ENCODE peak calls at places on chromosome 2, in eight cellular contexts. One of them, this sample, is unnamed.

GRCh38 chr2:172249986-172250385 is 147.3 kb upstream of the DLX2 start:
- DNase-seq in fibroblast of pulmonary artery: peak
- DNase-seq in WERI-Rb-1: no peak
- DNase-seq in AG09309: peak
- DNase-seq in heart right ventricle: no peak
- DNase-seq in endothelial cell: no peak
- DNase-seq in astrocyte of the spinal cord: peak
- DNase-seq in body of pancreas: no peak
- DNase-seq in this sample: peak

GRCh38 chr2:236562434-236562833 is 7.2 kb upstream of the ACKR3 start:
- DNase-seq in endothelial cell: no peak
- DNase-seq in AG09309: no peak
- DNase-seq in heart right ventricle: no peak
- DNase-seq in astrocyte of the spinal cord: no peak
- DNase-seq in fibroblast of pulmonary artery: peak
- DNase-seq in body of pancreas: peak
- DNase-seq in WERI-Rb-1: no peak
- DNase-seq in this sample: no peak

GRCh38 chr2:158191076-158191566 is 89.4 kb downstream of the UPP2 start:
- DNase-seq in AG09309: no peak
- DNase-seq in endothelial cell: no peak
- DNase-seq in fibroblast of pulmonary artery: no peak
- DNase-seq in WERI-Rb-1: no peak
- DNase-seq in astrocyte of the spinal cord: peak
- DNase-seq in body of pancreas: no peak
- DNase-seq in heart right ventricle: no peak
- DNase-seq in this sample: no peak

GRCh38 chr2:11168488-11168887 is 13.2 kb downstream of the SLC66A3 start:
- DNase-seq in endothelial cell: no peak
- DNase-seq in body of pancreas: no peak
- DNase-seq in heart right ventricle: no peak
- DNase-seq in WERI-Rb-1: no peak
- DNase-seq in astrocyte of the spinal cord: no peak
- DNase-seq in AG09309: no peak
- DNase-seq in fibroblast of pulmonary artery: no peak
- DNase-seq in this sample: no peak

GRCh38 chr2:74715880-74716279 is 61.8 kb downstream of the SEMA4F start:
- DNase-seq in astrocyte of the spinal cord: no peak
- DNase-seq in fibroblast of pulmonary artery: no peak
- DNase-seq in heart right ventricle: no peak
- DNase-seq in WERI-Rb-1: peak
- DNase-seq in body of pancreas: no peak
- DNase-seq in AG09309: no peak
- DNase-seq in endothelial cell: no peak
- DNase-seq in this sample: no peak

GRCh38 chr2:28821295-28821958 is 10.8 kb downstream of the SPDYA start:
- DNase-seq in AG09309: peak
- DNase-seq in heart right ventricle: peak
- DNase-seq in fibroblast of pulmonary artery: peak
- DNase-seq in endothelial cell: peak
- DNase-seq in WERI-Rb-1: peak
- DNase-seq in body of pancreas: peak
- DNase-seq in astrocyte of the spinal cord: peak
- DNase-seq in this sample: no peak

GRCh38 chr2:201880620-201881381 is 74.5 kb downstream of the CDK15 start:
- DNase-seq in AG09309: peak
- DNase-seq in endothelial cell: no peak
- DNase-seq in WERI-Rb-1: no peak
- DNase-seq in heart right ventricle: no peak
- DNase-seq in fibroblast of pulmonary artery: no peak
- DNase-seq in astrocyte of the spinal cord: peak
- DNase-seq in body of pancreas: no peak
- DNase-seq in this sample: peak

GRCh38 chr2:45391866-45392265 is 219.2 kb downstream of the SRBD1 start:
- DNase-seq in AG09309: no peak
- DNase-seq in fibroblast of pulmonary artery: peak
- DNase-seq in endothelial cell: no peak
- DNase-seq in body of pancreas: no peak
- DNase-seq in WERI-Rb-1: no peak
- DNase-seq in astrocyte of the spinal cord: peak
- DNase-seq in heart right ventricle: no peak
- DNase-seq in this sample: peak

GRCh38 chr2:238314576-238314975 is 5.7 kb upstream of the TRAF3IP1 start:
- DNase-seq in heart right ventricle: no peak
- DNase-seq in astrocyte of the spinal cord: no peak
- DNase-seq in body of pancreas: peak
- DNase-seq in endothelial cell: no peak
- DNase-seq in WERI-Rb-1: no peak
- DNase-seq in AG09309: no peak
- DNase-seq in fibroblast of pulmonary artery: no peak
- DNase-seq in this sample: no peak

GRCh38 chr2:238308177-238308576 is 12.1 kb upstream of the TRAF3IP1 start:
- DNase-seq in AG09309: no peak
- DNase-seq in heart right ventricle: no peak
- DNase-seq in fibroblast of pulmonary artery: no peak
- DNase-seq in WERI-Rb-1: peak
- DNase-seq in astrocyte of the spinal cord: no peak
- DNase-seq in body of pancreas: no peak
- DNase-seq in endothelial cell: no peak
- DNase-seq in this sample: no peak

GRCh38 chr2:238315031-238315595 is 5.2 kb upstream of the TRAF3IP1 start:
- DNase-seq in fibroblast of pulmonary artery: no peak
- DNase-seq in AG09309: no peak
- DNase-seq in heart right ventricle: no peak
- DNase-seq in body of pancreas: peak
- DNase-seq in WERI-Rb-1: no peak
- DNase-seq in astrocyte of the spinal cord: no peak
- DNase-seq in endothelial cell: no peak
- DNase-seq in this sample: no peak

GRCh38 chr2:238313289-238313990 is 6.9 kb upstream of the TRAF3IP1 start:
- DNase-seq in heart right ventricle: no peak
- DNase-seq in fibroblast of pulmonary artery: no peak
- DNase-seq in astrocyte of the spinal cord: no peak
- DNase-seq in body of pancreas: peak
- DNase-seq in endothelial cell: no peak
- DNase-seq in AG09309: no peak
- DNase-seq in WERI-Rb-1: no peak
- DNase-seq in this sample: no peak

GRCh38 chr2:238313991-238314350 is 6.3 kb upstream of the TRAF3IP1 start:
- DNase-seq in fibroblast of pulmonary artery: no peak
- DNase-seq in heart right ventricle: no peak
- DNase-seq in AG09309: no peak
- DNase-seq in WERI-Rb-1: no peak
- DNase-seq in astrocyte of the spinal cord: no peak
- DNase-seq in endothelial cell: no peak
- DNase-seq in body of pancreas: no peak
- DNase-seq in this sample: no peak
- TF ChIP-seq CTCF in fibroblast of pulmonary artery: no peak
- TF ChIP-seq CTCF in heart right ventricle: no peak
- TF ChIP-seq CTCF in AG09309: no peak
- TF ChIP-seq CTCF in WERI-Rb-1: no peak
- TF ChIP-seq CTCF in astrocyte of the spinal cord: no peak
- TF ChIP-seq CTCF in endothelial cell: no peak
- TF ChIP-seq CTCF in body of pancreas: no peak
- TF ChIP-seq CTCF in this sample: no peak

GRCh38 chr2:238685713-238686112 is 162.2 kb upstream of the TWIST2 start:
- DNase-seq in astrocyte of the spinal cord: no peak
- DNase-seq in heart right ventricle: no peak
- DNase-seq in endothelial cell: no peak
- DNase-seq in WERI-Rb-1: no peak
- DNase-seq in body of pancreas: no peak
- DNase-seq in fibroblast of pulmonary artery: no peak
- DNase-seq in AG09309: no peak
- DNase-seq in this sample: no peak
- TF ChIP-seq CTCF in astrocyte of the spinal cord: no peak
- TF ChIP-seq CTCF in heart right ventricle: no peak
- TF ChIP-seq CTCF in endothelial cell: no peak
- TF ChIP-seq CTCF in WERI-Rb-1: no peak
- TF ChIP-seq CTCF in body of pancreas: no peak
- TF ChIP-seq CTCF in fibroblast of pulmonary artery: no peak
- TF ChIP-seq CTCF in AG09309: no peak
- TF ChIP-seq CTCF in this sample: no peak

DNA sequence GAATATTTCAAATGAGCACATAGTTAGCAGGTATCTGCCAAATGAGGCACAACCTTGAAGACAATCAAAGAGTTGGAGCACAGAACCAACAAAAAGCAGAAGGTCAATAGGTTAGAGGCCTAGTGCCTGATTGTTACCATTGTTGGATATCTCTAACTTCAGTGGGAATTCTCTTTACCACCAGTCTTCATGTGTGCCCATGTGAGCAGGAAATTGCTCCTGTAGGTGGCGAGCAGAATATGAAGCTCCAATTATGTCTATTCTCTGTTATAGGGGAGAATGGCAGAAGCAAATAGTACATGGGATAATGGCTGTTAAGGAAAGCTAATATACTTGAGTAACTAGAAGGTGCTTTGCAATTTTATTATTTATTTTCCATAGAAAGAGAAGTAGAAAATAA is 14.9 kb upstream of the ZNF385B start:
- DNase-seq in AG09309: no peak
- DNase-seq in body of pancreas: no peak
- DNase-seq in astrocyte of the spinal cord: no peak
- DNase-seq in fibroblast of pulmonary artery: no peak
- DNase-seq in heart right ventricle: no peak
- DNase-seq in WERI-Rb-1: no peak
- DNase-seq in endothelial cell: no peak
- DNase-seq in this sample: no peak
- TF ChIP-seq CTCF in AG09309: no peak
- TF ChIP-seq CTCF in body of pancreas: no peak
- TF ChIP-seq CTCF in astrocyte of the spinal cord: peak
- TF ChIP-seq CTCF in fibroblast of pulmonary artery: peak
- TF ChIP-seq CTCF in heart right ventricle: no peak
- TF ChIP-seq CTCF in WERI-Rb-1: peak
- TF ChIP-seq CTCF in endothelial cell: no peak
- TF ChIP-seq CTCF in this sample: no peak

GRCh38 chr2:166917433-166917832 is 29.2 kb downstream of the XIRP2 start:
- DNase-seq in fibroblast of pulmonary artery: peak
- DNase-seq in endothelial cell: no peak
- DNase-seq in astrocyte of the spinal cord: peak
- DNase-seq in WERI-Rb-1: no peak
- DNase-seq in heart right ventricle: no peak
- DNase-seq in AG09309: no peak
- DNase-seq in body of pancreas: no peak
- DNase-seq in this sample: peak

GRCh38 chr2:166916987-166917386 is 28.7 kb downstream of the XIRP2 start:
- DNase-seq in body of pancreas: no peak
- DNase-seq in astrocyte of the spinal cord: no peak
- DNase-seq in fibroblast of pulmonary artery: no peak
- DNase-seq in WERI-Rb-1: no peak
- DNase-seq in heart right ventricle: no peak
- DNase-seq in AG09309: no peak
- DNase-seq in endothelial cell: no peak
- DNase-seq in this sample: peak
- TF ChIP-seq CTCF in body of pancreas: no peak
- TF ChIP-seq CTCF in astrocyte of the spinal cord: no peak
- TF ChIP-seq CTCF in fibroblast of pulmonary artery: no peak
- TF ChIP-seq CTCF in WERI-Rb-1: peak
- TF ChIP-seq CTCF in heart right ventricle: no peak
- TF ChIP-seq CTCF in AG09309: no peak
- TF ChIP-seq CTCF in endothelial cell: no peak
- TF ChIP-seq CTCF in this sample: no peak

This sample was measured in foreskin fibroblast.